ENCODE peak calls at places on chromosomes 5 and 9, in ten cellular contexts. P is RPMI8226; Q is IMR-90; B is A673; X is iris pigment epithelial cell; T is activated naive CD8-positive, alpha-beta T cell treated with anti-CD3 and anti-CD28 coated beads, Interleukin-2, amount 10 ng/mL, durations not matched to agents 7 days and 5 days; R is HS-27A; L is left cardiac atrium; C is HCEC 1CT; O is EL. G is an unnamed sample.

GRCh38 chr5:55134053-55134722 is 25.8 kb upstream of the GPX8 start:
- DNase-seq in P (no peak), Q (no peak), B (no peak), X (no peak), T (peak), R (no peak), L (no peak), C (no peak), O (no peak), G (no peak)

GRCh38 chr5:172454355-172455086 is at the start of gene SH3PXD2B:
- DNase-seq in P (peak), Q (no peak), B (peak), X (peak), T (peak), R (no peak), L (peak), C (peak), O (peak), G (no peak)

GRCh38 chr5:173341911-173342535 is 13.8 kb upstream of the STC2 start:
- DNase-seq in P (no peak), Q (no peak), B (no peak), X (no peak), T (no peak), R (no peak), L (no peak), C (no peak), O (no peak), G (no peak)

GRCh38 chr5:68172314-68172713 is 43.2 kb upstream of the PIK3R1 start:
- DNase-seq in P (no peak), Q (no peak), B (no peak), X (no peak), T (no peak), R (no peak), L (no peak), C (no peak), O (no peak), G (no peak)

GRCh38 chr9:37692622-37693221 is 42.0 kb downstream of the FRMPD1 start:
- DNase-seq in P (peak), Q (no peak), B (no peak), X (no peak), T (no peak), R (no peak), L (no peak), C (no peak), O (no peak), G (no peak)

GRCh38 chr5:143121135-143121474 is 282.4 kb downstream of the NR3C1 start:
- DNase-seq in P (no peak), Q (no peak), B (no peak), X (no peak), T (no peak), R (no peak), L (no peak), C (no peak), O (no peak), G (no peak)

GRCh38 chr5:136957428-136957827 is 541.7 kb downstream of the SPOCK1 start:
- DNase-seq in P (no peak), Q (no peak), B (no peak), X (no peak), T (no peak), R (no peak), L (no peak), C (no peak), O (no peak), G (no peak)

GRCh38 chr9:73061131-73061530 is 90.5 kb upstream of the ANXA1 start:
- DNase-seq in P (no peak), Q (no peak), B (no peak), X (no peak), T (no peak), R (no peak), L (no peak), C (no peak), O (no peak), G (no peak)

GRCh38 chr9:20495133-20495532 is 127.2 kb downstream of the MLLT3 start:
- DNase-seq in P (no peak), Q (no peak), B (peak), X (no peak), T (no peak), R (no peak), L (no peak), C (no peak), O (no peak), G (no peak)

GRCh38 chr9:129436751-129437625 is 183.9 kb downstream of the C9orf50 start:
- DNase-seq in P (peak), Q (peak), B (peak), X (peak), T (peak), R (no peak), L (peak), C (no peak), O (peak), G (no peak)

GRCh38 chr5:26009742-26010141 is 1028.6 kb downstream of the CDH9 start:
- DNase-seq in P (no peak), Q (no peak), B (peak), X (no peak), T (no peak), R (no peak), L (no peak), C (no peak), O (no peak), G (no peak)

GRCh38 chr9:111896942-111897830 is 572 bp downstream of the UGCG start:
- DNase-seq in P (peak), Q (no peak), B (peak), X (no peak), T (no peak), R (no peak), L (peak), C (peak), O (peak), G (no peak)

GRCh38 chr9:125532412-125532811 is 174.6 kb downstream of the MAPKAP1 start:
- DNase-seq in P (no peak), Q (no peak), B (no peak), X (no peak), T (no peak), R (no peak), L (no peak), C (peak), O (no peak), G (no peak)

GRCh38 chr9:136726631-136727191 is 14.3 kb downstream of the DIPK1B start:
- DNase-seq in P (peak), Q (peak), B (peak), X (peak), T (peak), R (no peak), L (no peak), C (peak), O (no peak), G (no peak)

GRCh38 chr9:132509921-132510874 is 72.2 kb upstream of the BARHL1 start:
- DNase-seq in P (no peak), Q (no peak), B (peak), X (no peak), T (no peak), R (no peak), L (no peak), C (no peak), O (no peak), G (no peak)

GRCh38 chr9:109253637-109254284 is 67.1 kb downstream of the EPB41L4B start:
- DNase-seq in P (no peak), Q (peak), B (no peak), X (peak), T (no peak), R (no peak), L (no peak), C (peak), O (peak), G (no peak)

GRCh38 chr5:138926688-138927448 is 51.7 kb upstream of the LRRTM2 start:
- DNase-seq in P (no peak), Q (no peak), B (no peak), X (no peak), T (no peak), R (no peak), L (no peak), C (no peak), O (no peak), G (no peak)

GRCh38 chr9:2163231-2163885 is 148.2 kb downstream of the SMARCA2 start:
- DNase-seq in P (no peak), Q (no peak), B (no peak), X (no peak), T (no peak), R (no peak), L (no peak), C (no peak), O (no peak), G (no peak)

GRCh38 chr5:33611882-33612281 is 171.1 kb downstream of the TARS1 start:
- DNase-seq in P (no peak), Q (peak), B (no peak), X (peak), T (no peak), R (no peak), L (no peak), C (peak), O (peak), G (no peak)

GRCh38 chr9:94697972-94698581 is 28.4 kb upstream of the AOPEP start:
- DNase-seq in P (no peak), Q (peak), B (no peak), X (peak), T (no peak), R (no peak), L (no peak), C (no peak), O (peak), G (no peak)

G was measured in cortex of kidney.